ENCODE peak calls at places on chromosome 21, in ten cellular contexts. Q is CD8-positive, alpha-beta T cell; D is prostate gland; O is transverse colon; V is CD4-positive, CD25-positive, alpha-beta regulatory T cell; T is ascending aorta; M is thyroid gland; R is heart left ventricle; F is MM.1S; A is GM23338. N is an unnamed sample. For H3K27me3, the result is how much of the 10 kb centered on the place peaks cover.

GRCh38 chr21:17359781-17360180 is 153.1 kb upstream of the CXADR start:
- DNase-seq in R (no peak), A (no peak), D (no peak), V (no peak), O (no peak), Q (no peak), F (no peak), T (no peak), M (no peak), N (no peak)

GRCh38 chr21:40355076-40355475 is 487.8 kb downstream of the PCP4 start:
- DNase-seq in A (no peak), T (no peak), F (no peak), Q (no peak), D (no peak), O (no peak), V (no peak), M (no peak), R (no peak), N (no peak)

GRCh38 chr21:21963911-21964310 is 965.7 kb downstream of the NCAM2 start:
- DNase-seq in M (no peak), V (no peak), R (no peak), O (no peak), T (no peak), Q (no peak), A (no peak), F (no peak), D (no peak), N (no peak)

GRCh38 chr21:15826908-15827601 is 97.3 kb downstream of the USP25 start:
- DNase-seq in R (no peak), T (no peak), A (no peak), M (no peak), O (no peak), D (no peak), Q (no peak), V (no peak), F (no peak), N (no peak)

GRCh38 chr21:20789696-20790095 is 208.5 kb upstream of the NCAM2 start:
- DNase-seq in F (no peak), O (no peak), A (no peak), T (no peak), Q (no peak), M (no peak), V (no peak), D (no peak), R (no peak), N (no peak)

GRCh38 chr21:36606292-36606982 is 92.5 kb upstream of the SIM2 start:
- DNase-seq in A (peak), R (no peak), V (no peak), M (no peak), O (no peak), D (no peak), F (peak), Q (no peak), T (no peak), N (no peak)

GRCh38 chr21:44887807-44888580 is 14.5 kb upstream of the PTTG1IP start:
- DNase-seq in R (peak), M (no peak), Q (no peak), V (no peak), A (no peak), F (no peak), T (no peak), O (no peak), D (no peak), N (no peak)

GRCh38 chr21:45971487-45972352 is 9.8 kb upstream of the COL6A1 start:
- DNase-seq in F (no peak), T (no peak), O (peak), R (peak), M (no peak), D (no peak), A (peak), Q (no peak), V (no peak), N (no peak)

GRCh38 chr21:40386301-40386911 is 460.6 kb downstream of the DSCAM start:
- DNase-seq in T (no peak), V (peak), R (peak), O (peak), Q (no peak), A (peak), D (peak), F (peak), M (peak), N (no peak)

GRCh38 chr21:45834026-45834715 is 147.4 kb upstream of the COL6A1 start:
- DNase-seq in O (no peak), D (no peak), F (no peak), V (no peak), R (no peak), Q (no peak), T (no peak), M (no peak), A (no peak), N (no peak)

GRCh38 chr21:23162213-23162946 is 2164.2 kb downstream of the NCAM2 start:
- DNase-seq in F (peak), M (no peak), A (no peak), O (no peak), R (no peak), D (no peak), T (no peak), V (no peak), Q (no peak), N (no peak)

GRCh38 chr21:33481314-33481943 is 1.7 kb upstream of the TMEM50B start:
- DNase-seq in O (no peak), V (no peak), D (no peak), M (peak), A (no peak), F (no peak), Q (no peak), T (no peak), R (no peak), N (no peak)

GRCh38 chr21:45535341-45536081 is 6.7 kb downstream of the SLC19A1 start:
- DNase-seq in D (no peak), F (no peak), A (no peak), M (peak), T (no peak), Q (no peak), R (peak), V (no peak), O (peak), N (no peak)

GRCh38 chr21:16667395-16667794 is 845.4 kb upstream of the CXADR start:
- DNase-seq in V (no peak), O (no peak), D (no peak), Q (no peak), R (no peak), A (no peak), T (no peak), F (no peak), M (no peak), N (no peak)

GRCh38 chr21:46156678-46157077 is 1.3 kb upstream of the FTCD start:
- DNase-seq in M (no peak), T (no peak), O (no peak), A (no peak), R (peak), V (no peak), Q (no peak), D (no peak), F (no peak), N (no peak)

GRCh38 chr21:33261635-33262034 is 4.5 kb upstream of the IL10RB start:
- DNase-seq in R (no peak), A (no peak), V (peak), O (peak), T (no peak), D (no peak), F (peak), Q (no peak), M (no peak), N (no peak)

GRCh38 chr21:14815001-14815400 is 249.8 kb downstream of the NRIP1 start:
- DNase-seq in Q (no peak), A (no peak), D (no peak), O (no peak), T (no peak), R (no peak), V (no peak), M (no peak), F (no peak), N (no peak)

GRCh38 chr21:36320421-36321324 is 676 bp downstream of the MORC3 start:
- DNase-seq in F (peak), M (peak), D (peak), Q (no peak), R (peak), O (peak), T (peak), A (peak), V (peak), N (no peak)

GRCh38 chr21:25457411-25457810 is 149.9 kb downstream of the MRPL39 start:
- DNase-seq in M (no peak), V (peak), D (no peak), A (no peak), Q (no peak), R (no peak), T (no peak), F (peak), O (no peak), N (peak)

GRCh38 chr21:46326110-46326703 is 2.3 kb downstream of the PCNT start:
- DNase-seq in O (no peak), V (no peak), T (no peak), M (no peak), R (no peak), Q (no peak), A (peak), D (no peak), F (no peak), N (no peak)

GRCh38 chr21:33291686-33292085 is 25.5 kb downstream of the IL10RB start:
- DNase-seq in Q (no peak), D (no peak), A (no peak), R (no peak), T (no peak), O (no peak), F (no peak), M (no peak), V (no peak), N (no peak)

GRCh38 chr21:25997788-25998611 is 172.6 kb downstream of the APP start:
- DNase-seq in F (no peak), O (peak), V (no peak), T (no peak), Q (no peak), A (peak), R (no peak), D (peak), M (no peak), N (no peak)

GRCh38 chr21:31088196-31088751 is 50.0 kb upstream of the KRTAP19-8 start:
- DNase-seq in A (peak), T (no peak), F (no peak), D (no peak), Q (no peak), M (peak), O (no peak), V (no peak), R (no peak), N (no peak)

GRCh38 chr21:24023936-24024335 is 1583.3 kb downstream of the MRPL39 start:
- DNase-seq in M (no peak), T (no peak), Q (no peak), V (no peak), A (no peak), D (no peak), R (no peak), O (no peak), F (no peak), N (no peak)

GRCh38 chr21:16408280-16408669 is 678.5 kb downstream of the USP25 start:
- DNase-seq in R (no peak), O (no peak), T (no peak), V (no peak), D (no peak), F (no peak), M (no peak), A (no peak), Q (no peak), N (no peak)

DNA sequence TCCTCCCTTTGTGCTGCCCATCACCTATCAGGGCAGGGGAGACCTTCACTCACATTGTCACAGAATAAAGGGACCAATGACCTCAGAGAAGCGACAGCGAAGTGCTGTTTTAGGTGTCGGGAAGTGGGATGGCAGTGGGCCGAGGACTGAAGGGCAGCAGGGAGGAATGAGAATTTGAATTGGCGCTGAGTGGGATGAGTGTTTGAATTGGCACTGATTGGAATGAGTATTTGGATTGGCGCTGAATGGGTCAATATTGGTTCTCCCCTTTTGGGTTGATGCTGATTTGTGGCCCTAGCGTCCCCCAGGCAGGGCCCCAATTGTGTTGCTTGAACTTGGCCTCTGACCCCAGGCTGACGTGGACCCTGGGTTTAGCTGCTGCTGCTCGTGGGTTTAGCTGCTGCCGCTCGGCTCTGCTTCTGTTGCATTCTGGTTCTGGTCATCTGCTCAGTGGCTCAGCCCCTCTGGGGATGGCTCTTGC is 12.4 kb upstream of the UMODL1 start:
- DNase-seq in M (no peak), T (no peak), O (no peak), F (no peak), D (no peak), R (no peak), V (no peak), Q (no peak), A (no peak), N (peak)
- H3K27me3 ChIP-seq in M (under half), T (under half), O (under half), F (under half), D (under half), R (under half), V (under half), Q (under half), A (under half), N (under half)

GRCh38 chr21:41933259-41934079 is 20.3 kb downstream of the C2CD2 start:
- DNase-seq in V (no peak), F (no peak), T (no peak), M (no peak), Q (no peak), O (no peak), A (no peak), R (no peak), D (peak), N (no peak)

GRCh38 chr21:41929248-41929647 is 24.6 kb downstream of the C2CD2 start:
- DNase-seq in O (no peak), D (no peak), T (no peak), A (no peak), M (no peak), R (no peak), Q (no peak), V (no peak), F (no peak), N (no peak)

GRCh38 chr21:41932576-41933258 is 21.1 kb downstream of the C2CD2 start:
- DNase-seq in Q (no peak), A (no peak), V (no peak), R (no peak), F (no peak), D (peak), M (peak), O (no peak), T (no peak), N (no peak)

GRCh38 chr21:41931041-41931451 is 22.8 kb downstream of the C2CD2 start:
- DNase-seq in M (peak), R (no peak), D (no peak), O (no peak), F (no peak), V (no peak), A (no peak), T (no peak), Q (no peak), N (no peak)

GRCh38 chr21:41932191-41932575 is 21.6 kb downstream of the C2CD2 start:
- DNase-seq in O (no peak), M (no peak), A (no peak), R (no peak), F (no peak), Q (no peak), D (no peak), T (no peak), V (no peak), N (no peak)
- H3K4me3 ChIP-seq in O (no peak), M (no peak), A (no peak), R (no peak), F (no peak), Q (no peak), D (no peak), T (no peak), V (no peak), N (no peak)

GRCh38 chr21:29942033-29942432 is 2.2 kb upstream of the GRIK1 start:
- DNase-seq in F (no peak), R (no peak), O (no peak), T (no peak), D (no peak), V (no peak), Q (no peak), M (no peak), A (no peak), N (no peak)
- H3K27me3 ChIP-seq in F (under half), R (under half), O (under half), T (under half), D (under half), V (under half), Q (under half), M (under half), A (half or more), N (under half)

GRCh38 chr21:27403011-27403410 is 436.1 kb upstream of the ADAMTS5 start:
- DNase-seq in O (no peak), A (no peak), V (no peak), R (no peak), F (no peak), Q (no peak), M (no peak), D (no peak), T (no peak), N (no peak)

GRCh38 chr21:27397578-27397977 is 430.7 kb upstream of the ADAMTS5 start:
- DNase-seq in Q (no peak), T (no peak), V (no peak), O (no peak), D (no peak), F (no peak), M (no peak), R (no peak), A (no peak), N (no peak)

GRCh38 chr21:27400045-27400444 is 433.2 kb upstream of the ADAMTS5 start:
- DNase-seq in M (no peak), Q (no peak), D (no peak), R (no peak), A (no peak), T (no peak), V (no peak), F (peak), O (no peak), N (no peak)
- H3K4me3 ChIP-seq in M (no peak), Q (no peak), D (no peak), R (no peak), A (no peak), T (no peak), V (no peak), F (peak), O (no peak), N (no peak)

GRCh38 chr21:43810505-43811261 is 21.3 kb downstream of the RRP1 start:
- DNase-seq in T (peak), V (peak), A (peak), M (peak), D (peak), O (peak), Q (peak), R (peak), F (peak), N (peak)

GRCh38 chr21:43812139-43812821 is 22.9 kb downstream of the RRP1 start:
- DNase-seq in V (no peak), D (peak), R (no peak), M (peak), A (no peak), Q (no peak), T (no peak), O (peak), F (no peak), N (no peak)

GRCh38 chr21:43809853-43810504 is 20.6 kb downstream of the RRP1 start:
- DNase-seq in V (no peak), R (no peak), F (no peak), D (no peak), Q (no peak), A (no peak), M (no peak), T (no peak), O (no peak), N (no peak)

GRCh38 chr21:43812957-43813730 is 23.8 kb downstream of the RRP1 start:
- DNase-seq in F (no peak), Q (no peak), R (no peak), V (no peak), T (no peak), D (no peak), O (no peak), M (no peak), A (no peak), N (no peak)

DNA sequence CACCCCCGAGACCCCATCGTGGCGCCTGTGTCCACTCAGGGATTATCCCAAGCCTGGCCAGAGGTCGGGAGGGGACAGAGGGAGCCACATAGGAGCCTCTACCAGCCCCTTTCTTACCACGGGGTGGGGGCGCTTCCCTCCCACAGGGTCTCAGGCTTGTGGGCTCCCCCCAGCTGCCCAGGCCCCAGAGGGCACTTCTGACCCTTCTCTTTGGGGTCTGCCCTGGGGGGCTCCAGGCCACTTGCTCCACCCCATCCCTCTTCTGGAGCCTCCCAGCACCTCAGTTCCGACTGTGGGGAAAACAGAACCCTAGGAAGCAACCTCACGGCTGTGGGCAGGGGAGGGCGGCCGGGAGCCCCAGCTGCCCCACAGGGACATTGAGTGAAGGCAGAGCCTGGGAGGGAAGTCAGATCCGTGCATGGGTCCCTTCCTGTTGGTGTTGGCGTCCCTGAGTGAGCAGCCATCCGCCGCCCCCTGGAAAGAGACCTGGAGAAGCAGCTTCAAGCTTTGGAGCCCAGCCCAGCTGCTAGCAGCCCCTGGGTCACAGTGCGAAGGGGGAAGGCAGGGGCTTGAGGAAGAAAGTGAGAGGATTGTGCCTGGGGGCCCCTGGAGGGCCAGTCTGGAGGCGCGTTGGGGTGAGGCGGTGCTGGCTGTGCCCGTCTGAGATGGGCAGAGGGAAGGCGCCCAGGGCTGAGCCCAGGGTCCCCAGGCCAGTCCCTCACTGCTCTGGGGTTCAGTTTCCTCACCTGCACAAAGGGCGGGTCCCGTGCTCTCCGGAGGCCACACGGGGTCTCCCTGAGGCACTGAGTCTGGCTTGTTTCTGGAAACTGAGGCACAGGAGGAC is 22.1 kb downstream of the RRP1 start:
- DNase-seq in F (no peak), A (no peak), O (no peak), Q (no peak), M (no peak), T (no peak), D (no peak), R (no peak), V (no peak), N (no peak)
- H3K27me3 ChIP-seq in F (under half), A (under half), O (under half), Q (under half), M (under half), T (under half), D (under half), R (under half), V (under half), N (under half)

GRCh38 chr21:39034590-39035536 is 148.4 kb downstream of the PSMG1 start:
- DNase-seq in D (no peak), R (no peak), F (no peak), T (no peak), A (no peak), M (no peak), Q (no peak), O (no peak), V (no peak), N (no peak)
- H3K4me3 ChIP-seq in D (no peak), R (no peak), F (no peak), T (no peak), A (no peak), M (no peak), Q (no peak), O (no peak), V (no peak), N (no peak)

N was measured in CD8-positive, alpha-beta memory T cell.